ENCODE peak calls at places on chromosomes 12 and 14, in six cellular contexts. X, J, S, L, I and E are unnamed samples.

GRCh38 chr12:122001379-122002209 is 20.1 kb upstream of the BCL7A start:
- DNase-seq in I (no peak), L (no peak), J (no peak), X (no peak), S (peak; percentile 59), E (peak; percentile 24)

GRCh38 chr12:5973461-5974115 is 28.5 kb upstream of the ANO2 start:
- DNase-seq in S (no peak), J (no peak), L (no peak), I (no peak), X (no peak), E (no peak)

GRCh38 chr14:47154276-47154797 is 502.8 kb upstream of the RPL10L start:
- DNase-seq in J (no peak), I (no peak), S (no peak), X (no peak), L (no peak), E (no peak)

GRCh38 chr14:24299255-24300191 is at the start of the genes DHRS1 and NOP9:
- DNase-seq in X (peak; percentile 85), I (peak; percentile 90), S (peak; percentile 90), L (peak; percentile 61), J (peak; percentile 95), E (peak; percentile 91)

GRCh38 chr12:51601241-51601640 is 10.2 kb downstream of the SCN8A start:
- DNase-seq in J (no peak), L (no peak), S (no peak), X (no peak), I (no peak), E (no peak)

GRCh38 chr14:64605926-64606685 is 56.3 kb downstream of the PPP1R36 start:
- DNase-seq in S (no peak), J (no peak), L (no peak), I (no peak), X (peak; percentile 25), E (no peak)

GRCh38 chr12:98725481-98726247 is 80.6 kb downstream of the APAF1 start:
- DNase-seq in L (no peak), I (peak; percentile 69), J (peak; percentile 71), S (peak; percentile 59), X (peak; percentile 80), E (peak; percentile 38)

GRCh38 chr12:53344824-53345485 is 8.8 kb upstream of the SP7 start:
- DNase-seq in L (no peak), S (peak; percentile 74), I (peak; percentile 86), J (peak; percentile 80), X (peak; percentile 72), E (peak; percentile 51)

GRCh38 chr12:95017482-95017881 is 14.0 kb upstream of the NDUFA12 start:
- DNase-seq in S (no peak), L (no peak), J (no peak), I (no peak), X (no peak), E (no peak)

GRCh38 chr12:132230381-132230780 is 86.1 kb downstream of the NOC4L start:
- DNase-seq in X (no peak), I (no peak), L (no peak), S (no peak), J (no peak), E (no peak)

GRCh38 chr12:110224379-110225304 is 56.4 kb upstream of the ATP2A2 start:
- DNase-seq in S (no peak), I (peak; percentile 82), X (peak; percentile 89), J (no peak), L (no peak), E (no peak)

GRCh38 chr14:105092912-105093425 is 27.7 kb upstream of the GPR132 start:
- DNase-seq in I (peak; percentile 51), S (peak; percentile 51), X (peak; percentile 58), L (no peak), J (no peak), E (no peak)

GRCh38 chr12:57242329-57242690 is 8.7 kb downstream of the STAC3 start:
- DNase-seq in L (no peak), J (no peak), X (no peak), I (no peak), S (no peak), E (no peak)

GRCh38 chr12:47829584-47829983 is 9.9 kb upstream of the HDAC7 start:
- DNase-seq in J (no peak), X (no peak), I (no peak), L (no peak), S (no peak), E (no peak)

GRCh38 chr12:47835017-47835830 is 15.5 kb upstream of the HDAC7 start:
- DNase-seq in S (peak; percentile 28), I (no peak), J (no peak), L (no peak), X (no peak), E (no peak)

GRCh38 chr12:47834199-47835016 is 14.7 kb upstream of the HDAC7 start:
- DNase-seq in L (no peak), J (no peak), I (no peak), X (no peak), S (no peak), E (no peak)

GRCh38 chr12:47833591-47834012 is 13.9 kb upstream of the HDAC7 start:
- DNase-seq in S (peak; percentile 27), J (no peak), I (no peak), X (no peak), L (no peak), E (no peak)

GRCh38 chr12:47832263-47832933 is 12.7 kb upstream of the HDAC7 start:
- DNase-seq in S (no peak), X (no peak), I (no peak), L (no peak), J (no peak), E (no peak)
- H2BK15ac ChIP-seq in S (no peak overlapping the region), X (no peak overlapping the region), I (peak overlapping the region; percentile 75), L (no peak overlapping the region), J (no peak overlapping the region), E (peak overlapping the region; percentile 79)

GRCh38 chr12:46660276-46660675 is 165.5 kb downstream of the SLC38A4 start:
- DNase-seq in S (no peak), I (peak; percentile 43), X (peak; percentile 30), L (no peak), J (no peak), E (no peak)
- H2BK15ac ChIP-seq in S (no peak overlapping the region), I (no peak overlapping the region), X (peak overlapping the region; percentile 90), L (no peak overlapping the region), J (peak overlapping the region; percentile 88), E (no peak overlapping the region)

GRCh38 chr12:116615141-116615861 is 56.1 kb downstream of the MAP1LC3B2 start:
- DNase-seq in S (no peak), J (no peak), I (no peak), X (no peak), L (no peak), E (peak; percentile 50)

GRCh38 chr12:116610971-116611541 is 51.9 kb downstream of the MAP1LC3B2 start:
- DNase-seq in X (no peak), J (no peak), S (no peak), L (no peak), I (no peak), E (no peak)

GRCh38 chr12:116612436-116612835 is 53.3 kb downstream of the MAP1LC3B2 start:
- DNase-seq in J (no peak), I (no peak), L (no peak), X (no peak), S (no peak), E (no peak)

GRCh38 chr12:116614194-116614885 is 55.2 kb downstream of the MAP1LC3B2 start:
- DNase-seq in I (no peak), J (no peak), L (no peak), X (peak; percentile 32), S (no peak), E (no peak)

GRCh38 chr12:116613256-116613655 is 54.1 kb downstream of the MAP1LC3B2 start:
- DNase-seq in I (no peak), L (no peak), X (no peak), J (no peak), S (no peak), E (no peak)
- H2BK15ac ChIP-seq in I (no peak overlapping the region), L (no peak overlapping the region), X (no peak overlapping the region), J (no peak overlapping the region), S (no peak overlapping the region), E (no peak overlapping the region)

GRCh38 chr12:25829192-25829591 is 129.3 kb upstream of the RASSF8 start:
- DNase-seq in X (peak; percentile 98), I (peak; percentile 94), J (no peak), S (no peak), L (no peak), E (no peak)
- H2BK15ac ChIP-seq in X (no peak overlapping the region), I (no peak overlapping the region), J (no peak overlapping the region), S (no peak overlapping the region), L (no peak overlapping the region), E (no peak overlapping the region)

DNA sequence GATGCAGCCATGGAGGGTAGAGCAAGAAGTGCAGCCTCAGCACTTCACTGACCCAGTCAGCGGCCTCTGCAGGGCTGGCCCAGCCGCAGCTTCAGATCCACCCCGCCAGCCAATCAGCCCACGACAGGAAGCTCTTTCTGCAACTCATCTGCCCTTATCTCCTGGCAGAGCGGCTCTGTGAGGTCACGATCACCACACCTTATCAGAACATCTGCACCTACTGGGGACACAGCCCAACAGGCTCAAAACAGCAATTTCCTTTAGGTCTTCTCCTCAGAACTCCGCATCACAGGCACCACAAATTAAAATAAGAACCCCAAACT is 287.3 kb downstream of the BCL11B start:
- DNase-seq in S (no peak), I (no peak), J (peak; percentile 79), L (no peak), X (no peak), E (no peak)
- H2BK15ac ChIP-seq in S (no peak overlapping the region), I (no peak overlapping the region), J (no peak overlapping the region), L (no peak overlapping the region), X (no peak overlapping the region), E (no peak overlapping the region)